ENCODE peak calls at places on chromosomes 7 and 10, in eight cellular contexts. I is GM23338, C is IMR-90, W is neural progenitor cell, D is GM23248, B is Karpas-422, T is neuronal stem cell, Q is K562. K is an unnamed sample.

GRCh38 chr10:79248341-79248931 is 98.8 kb upstream of the PPIF start:
- DNase-seq in C (no peak), I (no peak), Q (no peak), B (peak; percentile 73), D (no peak), T (no peak), W (no peak), K (no peak)

GRCh38 chr10:46292573-46293023 is 5.8 kb downstream of the ANTXRL start:
- DNase-seq in T (no peak), C (no peak), Q (no peak), W (no peak), B (no peak), I (no peak), D (no peak), K (no peak)

GRCh38 chr7:95596183-95597135 is at the start of gene PDK4:
- DNase-seq in B (no peak), T (peak; percentile 27), W (peak; percentile 67), I (peak; percentile 80), C (peak; percentile 40), D (peak; percentile 92), Q (no peak), K (peak; percentile 1)

GRCh38 chr7:4631021-4631663 is 51.0 kb upstream of the FOXK1 start:
- DNase-seq in T (no peak), W (no peak), B (no peak), I (no peak), Q (no peak), C (no peak), D (no peak), K (no peak)

GRCh38 chr10:98963608-98964007 is 272.0 kb downstream of the HPSE2 start:
- DNase-seq in D (no peak), B (no peak), T (no peak), Q (peak; percentile 4), C (peak; percentile 53), I (no peak), W (no peak), K (peak; percentile 16)

GRCh38 chr7:128692623-128693270 is 20.7 kb downstream of the GARIN1A start:
- DNase-seq in I (no peak), B (no peak), D (no peak), W (no peak), C (peak; percentile 12), Q (no peak), T (no peak), K (no peak)

GRCh38 chr7:2928613-2929311 is 84.7 kb upstream of the GNA12 start:
- DNase-seq in I (no peak), T (no peak), C (no peak), D (no peak), W (no peak), B (no peak), Q (no peak), K (no peak)

GRCh38 chr7:95199779-95200558 is 124.4 kb downstream of the PON1 start:
- DNase-seq in W (peak; percentile 60), D (peak; percentile 62), I (peak; percentile 64), B (peak; percentile 61), T (peak; percentile 48), Q (peak; percentile 11), C (peak; percentile 33), K (peak; percentile 17)

GRCh38 chr7:466465-467191 is 53.0 kb downstream of the PDGFA start:
- DNase-seq in W (no peak), D (no peak), I (no peak), T (no peak), Q (no peak), C (no peak), B (no peak), K (no peak)

GRCh38 chr7:126657599-126658358 is 595.0 kb downstream of the GRM8 start:
- DNase-seq in B (peak; percentile 27), C (no peak), T (no peak), Q (no peak), W (no peak), D (no peak), I (no peak), K (no peak)

GRCh38 chr7:148727501-148728278 is 29.0 kb downstream of the CUL1 start:
- DNase-seq in B (no peak), D (no peak), I (no peak), Q (no peak), W (no peak), T (no peak), C (no peak), K (peak; percentile 54)

GRCh38 chr7:75611557-75612178 is 119.5 kb downstream of the SPDYE5 start:
- DNase-seq in Q (no peak), D (no peak), W (peak; percentile 50), T (peak; percentile 8), B (no peak), C (no peak), I (peak; percentile 57), K (no peak)

GRCh38 chr7:44979481-44980392 is 922 bp upstream of the MYO1G start:
- DNase-seq in Q (no peak), T (no peak), I (peak; percentile 35), B (peak; percentile 67), C (no peak), W (no peak), D (peak; percentile 60), K (no peak)

GRCh38 chr10:132405463-132405991 is 8.5 kb downstream of the PWWP2B start:
- DNase-seq in T (no peak), B (no peak), W (no peak), D (no peak), C (no peak), I (peak; percentile 59), Q (no peak), K (no peak)

GRCh38 chr7:156169474-156170370 is 357.5 kb upstream of the SHH start:
- DNase-seq in I (no peak), B (no peak), T (no peak), W (no peak), Q (no peak), C (no peak), D (no peak), K (no peak)

DNA sequence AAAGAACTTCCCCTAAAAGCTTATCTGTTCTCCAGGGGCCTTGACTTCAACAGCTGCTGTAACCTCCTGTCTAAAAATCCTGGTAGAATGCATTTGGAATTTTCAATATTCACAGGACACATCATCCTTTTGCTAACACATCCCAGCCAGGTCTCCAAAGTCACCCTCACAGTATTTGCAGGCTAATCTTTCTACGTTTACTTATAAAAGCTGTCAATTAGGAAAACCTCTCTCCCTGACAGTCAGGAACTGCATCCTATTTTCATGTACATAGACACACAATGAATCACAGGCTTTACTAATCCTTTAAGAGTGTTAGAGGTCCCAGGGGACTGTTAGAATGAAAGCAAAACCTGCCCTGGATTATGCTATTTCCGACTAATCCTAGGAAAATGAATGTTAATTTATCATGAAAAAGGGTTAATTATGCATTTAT is 102.2 kb downstream of the GFRA1 start:
- DNase-seq in Q (no peak), T (peak; percentile 14), D (peak; percentile 95), I (no peak), C (peak; percentile 26), W (peak; percentile 56), B (no peak), K (no peak)
- H3K4me2 ChIP-seq in Q (no peak overlapping the region), T (no peak overlapping the region), D (peak overlapping the region; percentile 33), I (peak overlapping the region; percentile 21), C (no peak overlapping the region), W (peak overlapping the region; percentile 19), B (no peak overlapping the region), K (no peak overlapping the region)

GRCh38 chr10:88852327-88852726 is 683 bp upstream of the ANKRD22 start:
- DNase-seq in I (peak; percentile 9), C (no peak), Q (no peak), W (no peak), D (no peak), B (no peak), T (no peak), K (no peak)
- H3K4me2 ChIP-seq in I (no peak overlapping the region), C (no peak overlapping the region), Q (no peak overlapping the region), W (no peak overlapping the region), D (no peak overlapping the region), B (no peak overlapping the region), T (no peak overlapping the region), K (peak overlapping the region; percentile 56)

GRCh38 chr7:151673216-151673615 is 153.5 kb upstream of the RHEB start:
- DNase-seq in Q (no peak), C (no peak), I (no peak), D (no peak), W (no peak), T (no peak), B (no peak), K (no peak)

GRCh38 chr7:151674161-151674920 is 154.6 kb upstream of the RHEB start:
- DNase-seq in Q (no peak), I (no peak), D (no peak), W (no peak), T (no peak), C (no peak), B (no peak), K (no peak)

GRCh38 chr7:151672706-151673105 is 153.0 kb upstream of the RHEB start:
- DNase-seq in T (no peak), Q (no peak), W (no peak), C (peak; percentile 31), D (no peak), B (no peak), I (no peak), K (no peak)

GRCh38 chr7:151669762-151670161 is 150.1 kb upstream of the RHEB start:
- DNase-seq in I (no peak), W (no peak), D (no peak), C (no peak), B (no peak), T (no peak), Q (no peak), K (no peak)

GRCh38 chr7:151671514-151671913 is 151.8 kb upstream of the RHEB start:
- DNase-seq in T (no peak), B (no peak), C (no peak), I (peak; percentile 53), Q (no peak), W (no peak), D (no peak), K (peak; percentile 81)
- H3K4me2 ChIP-seq in T (no peak overlapping the region), B (no peak overlapping the region), C (no peak overlapping the region), I (no peak overlapping the region), Q (no peak overlapping the region), W (no peak overlapping the region), D (no peak overlapping the region), K (no peak overlapping the region)

GRCh38 chr10:123146013-123146891 is 1.7 kb upstream of the HMX2 start:
- DNase-seq in T (peak; percentile 33), B (no peak), Q (no peak), W (peak; percentile 71), I (peak; percentile 43), C (no peak), D (peak; percentile 41), K (no peak)
- H3K4me2 ChIP-seq in T (peak overlapping the region; percentile 15), B (no peak overlapping the region), Q (no peak overlapping the region), W (peak overlapping the region; percentile 71), I (peak overlapping the region; percentile 83), C (no peak overlapping the region), D (no peak overlapping the region), K (no peak overlapping the region)

DNA sequence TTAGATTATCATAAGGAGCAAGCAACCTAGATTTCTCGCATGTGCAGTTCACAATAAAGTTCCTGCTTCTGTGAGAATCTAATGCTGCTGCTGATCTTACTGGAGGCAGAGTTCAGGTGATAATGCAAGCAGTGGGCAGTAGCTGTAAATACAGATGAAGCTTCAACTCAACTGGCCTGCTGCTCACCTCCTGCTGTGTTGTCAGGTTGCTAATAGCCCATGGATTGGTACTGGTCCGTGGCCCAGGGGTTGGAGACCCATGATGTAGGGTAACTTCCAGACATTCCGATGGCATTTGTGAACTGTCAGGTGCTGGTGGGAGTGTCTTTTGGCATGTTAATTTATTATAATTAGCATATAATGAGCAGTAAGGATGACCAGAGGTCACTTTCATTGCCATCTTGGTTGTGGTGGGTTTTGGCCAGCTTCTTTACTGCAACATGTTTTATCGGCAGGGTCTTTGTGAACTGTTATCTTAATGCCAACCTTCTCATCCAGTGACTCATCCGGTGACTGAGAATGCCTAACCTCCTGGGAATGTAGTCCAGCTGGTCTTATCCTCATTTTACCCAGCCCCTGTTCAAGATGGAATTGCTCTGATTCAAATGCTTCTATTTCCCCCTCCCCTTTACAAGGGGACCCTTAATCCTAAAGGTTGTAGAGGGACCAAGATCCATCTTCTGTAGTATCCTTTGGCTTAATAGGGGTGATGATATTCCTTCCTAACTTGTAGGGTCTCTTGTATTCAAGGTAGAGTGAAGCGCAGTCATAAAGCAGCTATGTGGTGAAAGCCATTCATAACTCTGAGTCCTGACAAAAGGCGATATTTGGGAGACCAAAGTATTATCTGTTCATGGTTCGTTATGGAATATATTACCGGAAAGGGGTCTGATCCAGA is 165.8 kb downstream of the CCSER2 start:
- DNase-seq in T (no peak), B (no peak), W (no peak), D (peak; percentile 76), Q (no peak), I (no peak), C (peak; percentile 69), K (peak; percentile 75)
- H3K4me2 ChIP-seq in T (no peak overlapping the region), B (no peak overlapping the region), W (no peak overlapping the region), D (peak overlapping the region; percentile 57), Q (no peak overlapping the region), I (no peak overlapping the region), C (peak overlapping the region; percentile 4), K (peak overlapping the region; percentile 78)